ENCODE peak calls at places on chromosomes 16 and 17, in four cellular contexts. One of them, this sample, is unnamed. For H3K36me3 and H3K9me3, the result is how much of the 10 kb centered on the place peaks cover.

GRCh38 chr17:50035421-50035879 is 20.5 kb upstream of the ITGA3 start:
- DNase-seq in tibial nerve: no peak
- DNase-seq in A673: no peak
- DNase-seq in OCI-LY7: no peak
- DNase-seq in this sample: no peak

GRCh38 chr16:74064120-74064735 is 232.4 kb upstream of the PSMD7 start:
- DNase-seq in tibial nerve: no peak
- DNase-seq in A673: peak
- DNase-seq in OCI-LY7: no peak
- DNase-seq in this sample: no peak

GRCh38 chr17:78784397-78784751 is 2.3 kb upstream of the CYTH1 start:
- DNase-seq in tibial nerve: no peak
- DNase-seq in A673: no peak
- DNase-seq in OCI-LY7: no peak
- DNase-seq in this sample: no peak

GRCh38 chr17:79221597-79221996 is 147.0 kb downstream of the ENGASE start:
- DNase-seq in tibial nerve: no peak
- DNase-seq in A673: no peak
- DNase-seq in OCI-LY7: no peak
- DNase-seq in this sample: no peak

GRCh38 chr16:2150418-2151187 is 2.2 kb downstream of the RAB26 start:
- DNase-seq in tibial nerve: no peak
- DNase-seq in A673: peak
- DNase-seq in OCI-LY7: peak
- DNase-seq in this sample: no peak

GRCh38 chr17:48002208-48002919 is 31.5 kb downstream of the CDK5RAP3 start:
- DNase-seq in tibial nerve: no peak
- DNase-seq in A673: peak
- DNase-seq in OCI-LY7: peak
- DNase-seq in this sample: no peak

GRCh38 chr17:17204041-17204591 is 2.0 kb downstream of the PLD6 start:
- DNase-seq in tibial nerve: no peak
- DNase-seq in A673: no peak
- DNase-seq in OCI-LY7: no peak
- DNase-seq in this sample: peak

GRCh38 chr16:9860876-9861275 is 321.4 kb downstream of the GRIN2A start:
- DNase-seq in tibial nerve: no peak
- DNase-seq in A673: no peak
- DNase-seq in OCI-LY7: no peak
- DNase-seq in this sample: no peak

GRCh38 chr16:73228649-73229048 is 180.7 kb upstream of the ZFHX3 start:
- DNase-seq in tibial nerve: no peak
- DNase-seq in A673: no peak
- DNase-seq in OCI-LY7: no peak
- DNase-seq in this sample: no peak

GRCh38 chr16:54447606-54448440 is 161.2 kb upstream of the IRX3 start:
- DNase-seq in tibial nerve: no peak
- DNase-seq in A673: peak
- DNase-seq in OCI-LY7: no peak
- DNase-seq in this sample: no peak

GRCh38 chr16:17403156-17403809 is 67.5 kb downstream of the XYLT1 start:
- DNase-seq in tibial nerve: no peak
- DNase-seq in A673: no peak
- DNase-seq in OCI-LY7: no peak
- DNase-seq in this sample: no peak

GRCh38 chr16:86768999-86769398 is 190.7 kb downstream of the FOXL1 start:
- DNase-seq in tibial nerve: no peak
- DNase-seq in A673: peak
- DNase-seq in OCI-LY7: no peak
- DNase-seq in this sample: peak

GRCh38 chr17:7429722-7430121 is 1.1 kb downstream of the SPEM3 start:
- DNase-seq in tibial nerve: no peak
- DNase-seq in A673: no peak
- DNase-seq in OCI-LY7: no peak
- DNase-seq in this sample: no peak

GRCh38 chr16:11500720-11501346 is 85.9 kb downstream of the LITAF start:
- DNase-seq in tibial nerve: no peak
- DNase-seq in A673: no peak
- DNase-seq in OCI-LY7: no peak
- DNase-seq in this sample: no peak

GRCh38 chr17:17205368-17206148 is 575 bp downstream of the PLD6 start:
- DNase-seq in tibial nerve: peak
- DNase-seq in A673: peak
- DNase-seq in OCI-LY7: no peak
- DNase-seq in this sample: peak

GRCh38 chr17:77771587-77771986 is 186.9 kb upstream of the TNRC6C start:
- DNase-seq in tibial nerve: no peak
- DNase-seq in A673: no peak
- DNase-seq in OCI-LY7: no peak
- DNase-seq in this sample: no peak

GRCh38 chr16:75621170-75621477 is 2.0 kb downstream of the ADAT1 start:
- DNase-seq in tibial nerve: no peak
- DNase-seq in A673: peak
- DNase-seq in OCI-LY7: peak
- DNase-seq in this sample: no peak

GRCh38 chr17:266701-267656 is 85.5 kb upstream of the DOC2B start:
- DNase-seq in tibial nerve: no peak
- DNase-seq in A673: peak
- DNase-seq in OCI-LY7: no peak
- DNase-seq in this sample: peak

GRCh38 chr17:32174889-32175288 is 32.6 kb downstream of the RHOT1 start:
- DNase-seq in tibial nerve: no peak
- DNase-seq in A673: no peak
- DNase-seq in OCI-LY7: no peak
- DNase-seq in this sample: no peak

GRCh38 chr17:56676807-56677206 is 83.3 kb downstream of the NOG start:
- DNase-seq in tibial nerve: no peak
- DNase-seq in A673: no peak
- DNase-seq in OCI-LY7: no peak
- DNase-seq in this sample: no peak

GRCh38 chr17:56680676-56681075 is 87.2 kb downstream of the NOG start:
- DNase-seq in tibial nerve: no peak
- DNase-seq in A673: no peak
- DNase-seq in OCI-LY7: no peak
- DNase-seq in this sample: no peak

GRCh38 chr17:56679767-56680422 is 86.4 kb downstream of the NOG start:
- DNase-seq in tibial nerve: no peak
- DNase-seq in A673: no peak
- DNase-seq in OCI-LY7: no peak
- DNase-seq in this sample: no peak

GRCh38 chr17:56679148-56679766 is 85.8 kb downstream of the NOG start:
- DNase-seq in tibial nerve: peak
- DNase-seq in A673: peak
- DNase-seq in OCI-LY7: peak
- DNase-seq in this sample: no peak

GRCh38 chr17:56678249-56679144 is 85.0 kb downstream of the NOG start:
- DNase-seq in tibial nerve: no peak
- DNase-seq in A673: peak
- DNase-seq in OCI-LY7: no peak
- DNase-seq in this sample: no peak
- H3K4me3 ChIP-seq in tibial nerve: no peak
- H3K4me3 ChIP-seq in A673: peak
- H3K4me3 ChIP-seq in OCI-LY7: no peak
- H3K4me3 ChIP-seq in this sample: peak

DNA sequence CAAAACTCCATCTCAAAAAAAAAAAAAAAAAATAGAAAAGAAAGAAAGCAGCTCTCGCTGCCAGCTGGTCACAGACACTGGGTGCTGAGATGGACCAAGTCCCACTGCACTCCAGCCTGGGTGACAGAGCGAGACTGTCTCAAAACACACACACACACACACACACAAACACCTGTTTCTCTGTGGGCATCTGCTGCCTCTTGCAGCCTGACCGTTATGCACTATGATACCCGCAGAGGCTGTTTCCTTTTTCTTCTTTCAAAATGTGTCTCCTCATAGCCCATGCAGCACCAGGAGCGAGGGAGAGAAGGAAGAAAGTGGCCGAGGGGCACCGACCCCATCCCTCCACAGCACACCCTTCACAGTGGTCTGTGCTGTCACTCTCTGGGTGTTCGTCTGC is 36.9 kb upstream of the KLHDC4 start:
- DNase-seq in tibial nerve: no peak
- DNase-seq in A673: no peak
- DNase-seq in OCI-LY7: peak
- DNase-seq in this sample: no peak
- H3K36me3 ChIP-seq in tibial nerve: under half
- H3K36me3 ChIP-seq in A673: under half
- H3K36me3 ChIP-seq in OCI-LY7: under half
- H3K36me3 ChIP-seq in this sample: under half

GRCh38 chr16:57533366-57533617 is 3.1 kb downstream of the CCDC102A start:
- DNase-seq in tibial nerve: no peak
- DNase-seq in A673: no peak
- DNase-seq in OCI-LY7: no peak
- DNase-seq in this sample: no peak
- H3K9me3 ChIP-seq in tibial nerve: under half
- H3K9me3 ChIP-seq in A673: under half
- H3K9me3 ChIP-seq in OCI-LY7: under half
- H3K9me3 ChIP-seq in this sample: under half

DNA sequence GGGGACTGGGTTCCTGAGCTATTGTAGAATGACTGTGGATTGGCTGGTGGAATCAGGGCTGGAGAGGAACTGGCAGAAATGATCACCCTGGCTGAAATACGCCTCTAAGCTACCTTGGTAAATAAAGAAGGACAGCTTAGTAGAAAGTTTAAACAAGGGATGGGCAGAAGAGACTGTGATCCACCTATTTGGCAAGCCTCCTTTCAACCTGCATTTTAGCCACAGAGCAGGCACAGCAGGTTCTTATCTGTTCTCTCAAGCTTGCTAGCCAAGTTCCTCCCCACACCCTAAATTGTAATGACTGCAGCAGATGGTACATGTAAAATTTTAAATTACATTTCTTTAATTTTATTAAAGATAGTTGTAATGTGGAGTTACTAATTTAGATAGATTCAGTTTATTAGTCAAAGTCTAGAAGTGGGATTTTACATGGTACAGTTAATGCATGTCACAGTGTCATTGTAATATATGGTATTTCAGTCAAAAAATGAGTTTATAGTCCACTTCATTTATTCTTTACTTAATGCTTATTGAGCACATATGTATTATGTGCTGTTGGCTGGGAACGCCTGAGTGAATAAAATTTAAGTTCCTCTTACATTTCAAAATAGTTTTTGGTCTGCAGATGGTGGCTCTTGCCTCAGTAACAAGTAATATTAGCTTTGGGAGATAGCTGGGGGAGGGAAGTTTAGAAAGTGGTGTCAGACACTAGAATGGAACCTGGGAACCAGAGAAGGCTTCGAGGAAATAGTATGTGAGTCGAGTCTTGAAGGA is 11.2 kb downstream of the EPN2 start:
- DNase-seq in tibial nerve: no peak
- DNase-seq in A673: no peak
- DNase-seq in OCI-LY7: no peak
- DNase-seq in this sample: no peak
- H3K4me3 ChIP-seq in tibial nerve: no peak
- H3K4me3 ChIP-seq in A673: no peak
- H3K4me3 ChIP-seq in OCI-LY7: no peak
- H3K4me3 ChIP-seq in this sample: no peak

GRCh38 chr16:254461-254860 is 19.8 kb downstream of the FAM234A start:
- DNase-seq in tibial nerve: no peak
- DNase-seq in A673: no peak
- DNase-seq in OCI-LY7: no peak
- DNase-seq in this sample: no peak
- H3K36me3 ChIP-seq in tibial nerve: under half
- H3K36me3 ChIP-seq in A673: under half
- H3K36me3 ChIP-seq in OCI-LY7: under half
- H3K36me3 ChIP-seq in this sample: under half

GRCh38 chr16:35308674-35309073 is 1849.3 kb downstream of the TP53TG3F start:
- DNase-seq in tibial nerve: no peak
- DNase-seq in A673: no peak
- DNase-seq in OCI-LY7: no peak
- DNase-seq in this sample: no peak

GRCh38 chr16:35310999-35311398 is 1851.6 kb downstream of the TP53TG3F start:
- DNase-seq in tibial nerve: no peak
- DNase-seq in A673: no peak
- DNase-seq in OCI-LY7: no peak
- DNase-seq in this sample: no peak

GRCh38 chr16:35306915-35307314 is 1847.5 kb downstream of the TP53TG3F start:
- DNase-seq in tibial nerve: no peak
- DNase-seq in A673: no peak
- DNase-seq in OCI-LY7: no peak
- DNase-seq in this sample: no peak

GRCh38 chr16:35302859-35303258 is 1843.4 kb downstream of the TP53TG3F start:
- DNase-seq in tibial nerve: no peak
- DNase-seq in A673: no peak
- DNase-seq in OCI-LY7: no peak
- DNase-seq in this sample: no peak

GRCh38 chr16:35305476-35305875 is 1846.1 kb downstream of the TP53TG3F start:
- DNase-seq in tibial nerve: no peak
- DNase-seq in A673: no peak
- DNase-seq in OCI-LY7: no peak
- DNase-seq in this sample: no peak
- H3K9me3 ChIP-seq in tibial nerve: under half
- H3K9me3 ChIP-seq in A673: under half
- H3K9me3 ChIP-seq in OCI-LY7: under half
- H3K9me3 ChIP-seq in this sample: under half